ENCODE peak calls at places on chromosomes 3 and 15, in ten cellular contexts. A is H1, D is cardiac fibroblast, T is Karpas-422, J is MM.1S, E is fibroblast of lung, X is heart right ventricle, N is neural progenitor cell, C is LNCaP clone FGC, G is stomach. I is an unnamed sample.

GRCh38 chr3:193946945-193947344 is 189.0 kb upstream of the HES1 start:
- DNase-seq in E (peak; percentile 83), N (no peak), T (no peak), G (no peak), A (no peak), D (no peak), J (no peak), C (no peak), X (no peak), I (no peak)

GRCh38 chr3:134517796-134518195 is 31.9 kb downstream of the CEP63 start:
- DNase-seq in T (no peak), X (no peak), A (no peak), J (no peak), N (no peak), E (peak; percentile 48), C (no peak), G (no peak), D (peak; percentile 15), I (no peak)

GRCh38 chr15:79089331-79089889 is 1.2 kb downstream of the RASGRF1 start:
- DNase-seq in D (no peak), G (no peak), N (peak; percentile 82), E (no peak), C (no peak), A (peak; percentile 79), J (no peak), X (no peak), T (no peak), I (no peak)

GRCh38 chr3:98743071-98743470 is 20.1 kb upstream of the ST3GAL6 start:
- DNase-seq in D (no peak), G (no peak), N (no peak), J (no peak), E (no peak), C (no peak), T (no peak), X (no peak), A (no peak), I (no peak)

GRCh38 chr15:78637776-78638435 is 3.1 kb downstream of the CHRNB4 start:
- DNase-seq in G (no peak), E (no peak), N (no peak), C (no peak), J (no peak), X (no peak), A (no peak), T (no peak), D (no peak), I (peak; percentile 74)

GRCh38 chr3:24485511-24485910 is 9.1 kb downstream of the THRB start:
- DNase-seq in E (no peak), T (no peak), J (no peak), C (no peak), A (no peak), N (no peak), X (no peak), G (no peak), D (no peak), I (no peak)

GRCh38 chr15:67296188-67296587 is 41.6 kb downstream of the IQCH start:
- DNase-seq in J (no peak), X (no peak), D (no peak), T (no peak), G (no peak), A (no peak), E (no peak), C (no peak), N (peak; percentile 36), I (no peak)

GRCh38 chr15:88900309-88900981 is 5.1 kb upstream of the HAPLN3 start:
- DNase-seq in X (no peak), G (no peak), A (no peak), E (peak; percentile 78), C (no peak), D (no peak), J (no peak), N (no peak), T (no peak), I (no peak)

GRCh38 chr15:88391006-88391405 is 76.2 kb downstream of the MRPL46 start:
- DNase-seq in E (no peak), T (no peak), J (no peak), N (no peak), D (no peak), X (no peak), G (no peak), A (no peak), C (no peak), I (no peak)

GRCh38 chr3:131386429-131386926 is 4.9 kb downstream of the NUDT16 start:
- DNase-seq in T (peak; percentile 35), N (no peak), G (peak; percentile 69), A (no peak), C (no peak), D (peak; percentile 69), X (peak; percentile 69), E (no peak), J (peak; percentile 32), I (no peak)

DNA sequence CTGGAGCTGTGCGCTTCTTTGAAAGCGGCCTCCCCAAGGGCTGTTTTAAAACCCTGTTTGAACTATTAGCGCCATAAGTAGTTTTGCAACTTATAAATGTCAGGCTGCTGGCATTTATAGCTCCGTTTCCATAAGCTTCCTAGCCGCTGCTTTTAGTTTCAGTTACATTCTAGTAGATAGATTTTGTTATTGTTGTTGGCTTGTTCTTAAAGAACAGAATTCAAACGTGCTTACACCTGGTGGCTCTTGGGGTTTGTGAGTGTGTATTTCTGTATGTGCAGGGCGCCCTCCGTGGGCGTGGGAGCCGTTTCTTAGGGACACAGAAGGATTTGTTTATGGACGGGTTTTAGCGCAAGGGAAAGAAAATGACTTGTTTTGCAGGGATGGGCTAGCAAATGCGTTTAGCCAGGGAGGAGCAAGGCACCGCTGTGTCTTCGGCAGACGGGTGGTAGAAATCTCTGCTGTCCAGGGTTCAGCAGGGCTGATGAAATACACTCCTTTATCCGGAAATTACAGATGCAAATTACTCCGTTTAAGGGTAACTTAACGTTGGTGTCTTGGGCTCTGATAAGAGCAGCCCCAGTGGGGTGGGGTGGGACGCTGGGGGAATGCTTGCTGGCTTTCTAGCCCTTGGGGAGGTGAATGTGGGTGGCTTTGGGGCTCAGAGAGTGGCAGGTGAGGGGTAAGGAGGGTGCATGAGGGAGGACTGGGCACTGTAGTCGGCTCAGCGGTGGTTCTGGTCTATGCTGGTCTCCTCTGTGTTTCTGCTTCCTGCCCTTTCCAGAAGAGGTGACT is 701 bp downstream of the SV2B start:
- DNase-seq in G (no peak), X (no peak), N (peak; percentile 23), E (peak; percentile 6), C (no peak), J (no peak), D (peak; percentile 25), T (peak; percentile 59), A (peak; percentile 50), I (no peak)
- H3K4me3 ChIP-seq in G (peak overlapping the region; percentile 52), X (peak overlapping the region; percentile 70), N (peak overlapping the region; percentile 56), E (peak overlapping the region; percentile 20), C (peak overlapping the region; percentile 31), J (peak overlapping the region; percentile 83), D (peak overlapping the region; percentile 41), T (peak overlapping the region; percentile 48), A (peak overlapping the region; percentile 37), I (peak overlapping the region; percentile 28)

GRCh38 chr3:170640737-170641171 is 54.9 kb upstream of the SLC7A14 start:
- DNase-seq in X (no peak), E (no peak), J (no peak), G (no peak), N (no peak), A (no peak), T (no peak), C (no peak), D (no peak), I (no peak)
- H3K4me3 ChIP-seq in X (no peak overlapping the region), E (no peak overlapping the region), J (no peak overlapping the region), G (no peak overlapping the region), N (no peak overlapping the region), A (no peak overlapping the region), T (no peak overlapping the region), C (no peak overlapping the region), D (no peak overlapping the region), I (no peak overlapping the region)

DNA sequence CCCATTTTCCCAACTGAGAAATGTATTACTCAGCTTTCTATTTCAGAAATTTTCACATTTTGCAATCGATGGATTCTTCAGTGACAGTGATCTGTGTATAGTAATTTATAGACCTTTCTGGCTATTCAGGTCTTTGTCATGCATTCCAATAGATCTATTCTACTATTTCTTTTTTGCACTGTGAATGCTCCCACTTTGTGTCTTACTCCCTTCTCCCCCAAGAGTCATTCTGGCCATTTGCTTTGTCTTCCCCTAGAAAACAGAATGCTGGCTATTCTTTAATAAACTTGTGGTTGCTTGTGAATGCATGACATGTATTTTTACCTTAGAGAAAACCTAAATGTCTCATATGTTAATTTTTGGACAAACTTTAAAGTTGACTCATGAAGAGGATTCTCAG is 87.4 kb upstream of the KBTBD8 start:
- DNase-seq in G (no peak), N (no peak), A (no peak), D (no peak), E (no peak), X (no peak), C (no peak), J (no peak), T (no peak), I (no peak)
- H3K4me3 ChIP-seq in G (no peak overlapping the region), N (no peak overlapping the region), A (no peak overlapping the region), D (no peak overlapping the region), E (no peak overlapping the region), X (no peak overlapping the region), C (no peak overlapping the region), J (no peak overlapping the region), T (no peak overlapping the region), I (no peak overlapping the region)

GRCh38 chr3:113744941-113745272 is 1.1 kb downstream of the NAA50 start:
- DNase-seq in T (no peak), D (no peak), E (no peak), C (no peak), A (no peak), J (no peak), N (no peak), X (no peak), G (no peak), I (no peak)

GRCh38 chr3:113745273-113746068 is 578 bp downstream of the NAA50 start:
- DNase-seq in T (peak; percentile 93), E (peak; percentile 89), C (peak; percentile 67), X (peak; percentile 81), D (peak; percentile 92), N (peak; percentile 85), A (peak; percentile 82), J (peak; percentile 90), G (peak; percentile 70), I (peak; percentile 75)

GRCh38 chr3:113746069-113746954 is at the start of gene NAA50:
- DNase-seq in J (peak; percentile 93), C (peak; percentile 95), E (peak; percentile 94), N (peak; percentile 96), X (peak; percentile 97), A (peak; percentile 90), G (peak; percentile 93), D (peak; percentile 98), T (peak; percentile 97), I (peak; percentile 95)

GRCh38 chr3:113741086-113741485 is 5.0 kb downstream of the NAA50 start:
- DNase-seq in X (no peak), E (no peak), G (no peak), D (no peak), A (no peak), C (no peak), T (no peak), N (no peak), J (peak; percentile 14), I (no peak)

DNA sequence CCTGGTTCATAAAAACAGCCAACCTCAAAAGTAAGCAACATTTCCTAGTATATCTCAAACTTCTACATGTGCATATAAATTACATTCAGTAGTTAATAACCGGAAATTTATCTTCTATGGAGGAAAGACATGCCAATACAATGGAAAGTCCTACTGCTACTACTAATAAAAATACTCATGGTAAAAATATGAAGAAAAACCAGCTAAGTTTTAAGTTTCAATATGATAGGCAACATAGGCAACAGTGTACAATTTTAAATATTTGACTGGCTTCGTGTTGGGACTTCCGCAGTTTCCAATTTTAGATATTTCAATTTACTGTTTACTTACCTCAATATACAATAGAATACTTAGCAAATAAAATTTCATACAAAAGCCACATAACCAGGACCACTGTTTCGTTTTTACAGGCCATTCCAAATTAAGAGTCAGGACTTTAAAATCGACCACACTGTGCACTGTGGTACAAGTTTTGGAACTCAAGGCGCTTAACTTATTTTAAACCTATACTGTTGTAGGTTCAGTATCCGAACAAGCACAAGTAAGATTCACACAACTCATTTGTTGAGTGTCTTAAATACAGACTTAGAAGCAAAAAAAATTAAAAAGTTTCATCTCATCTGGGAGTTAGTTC is 2.9 kb downstream of the NAA50 start:
- DNase-seq in G (no peak), A (no peak), X (no peak), N (no peak), C (no peak), J (peak; percentile 78), D (no peak), E (no peak), T (no peak), I (no peak)
- H3K4me3 ChIP-seq in G (no peak overlapping the region), A (no peak overlapping the region), X (no peak overlapping the region), N (peak overlapping the region; percentile 82), C (no peak overlapping the region), J (peak overlapping the region; percentile 96), D (no peak overlapping the region), E (peak overlapping the region; percentile 23), T (peak overlapping the region; percentile 94), I (no peak overlapping the region)